ENCODE peak calls at places on chromosome 4, in six cellular contexts. E is K562, A is GM12878, F is tibial nerve, Z is ovary, S is transverse colon. N is an unnamed sample.

GRCh38 chr4:79865253-79865652 is 207.8 kb downstream of the ANTXR2 start:
- DNase-seq in E (no peak), A (no peak), F (no peak), Z (no peak), S (no peak), N (no peak)

GRCh38 chr4:25030283-25031076 is at the start of gene LGI2:
- DNase-seq in E (no peak), A (no peak), F (no peak), Z (peak; percentile 59), S (peak; percentile 13), N (no peak)

GRCh38 chr4:145061325-145061920 is 36.6 kb downstream of the ANAPC10 start:
- DNase-seq in E (peak; percentile 51), A (no peak), F (no peak), Z (no peak), S (no peak), N (no peak)

GRCh38 chr4:56215901-56216300 is 171.4 kb downstream of the AASDH start:
- DNase-seq in E (no peak), A (no peak), F (no peak), Z (no peak), S (peak; percentile 72), N (no peak)

GRCh38 chr4:22483551-22483981 is 32.3 kb downstream of the ADGRA3 start:
- DNase-seq in E (no peak), A (peak; percentile 38), F (no peak), Z (no peak), S (no peak), N (no peak)

GRCh38 chr4:29240641-29241040 is 1479.5 kb upstream of the PCDH7 start:
- DNase-seq in E (no peak), A (no peak), F (no peak), Z (no peak), S (no peak), N (no peak)

GRCh38 chr4:108107116-108107515 is 61.6 kb downstream of the LEF1 start:
- DNase-seq in E (no peak), A (no peak), F (no peak), Z (no peak), S (no peak), N (no peak)

GRCh38 chr4:29336851-29337250 is 1383.3 kb upstream of the PCDH7 start:
- DNase-seq in E (no peak), A (no peak), F (no peak), Z (no peak), S (no peak), N (no peak)

GRCh38 chr4:6222761-6223292 is 22.5 kb upstream of the JAKMIP1 start:
- DNase-seq in E (no peak), A (no peak), F (no peak), Z (no peak), S (no peak), N (no peak)

GRCh38 chr4:23788460-23788859 is 101.4 kb downstream of the PPARGC1A start:
- DNase-seq in E (no peak), A (no peak), F (no peak), Z (no peak), S (no peak), N (no peak)

GRCh38 chr4:11782859-11783258 is 354.2 kb upstream of the HS3ST1 start:
- DNase-seq in E (no peak), A (no peak), F (no peak), Z (no peak), S (no peak), N (no peak)
- H3K9me3 ChIP-seq in E (no peaks in the 10 kb centered on the region), A (no peaks in the 10 kb centered on the region), F (no peaks in the 10 kb centered on the region), Z (no peaks in the 10 kb centered on the region), S (no peaks in the 10 kb centered on the region), N (no peaks in the 10 kb centered on the region)

GRCh38 chr4:85738721-85739120 is 263.8 kb downstream of the ARHGAP24 start:
- DNase-seq in E (no peak), A (no peak), F (no peak), Z (no peak), S (no peak), N (no peak)
- TF ChIP-seq CTCF in E (no peak), A (no peak), F (no peak), Z (no peak), S (no peak), N (no peak)

DNA sequence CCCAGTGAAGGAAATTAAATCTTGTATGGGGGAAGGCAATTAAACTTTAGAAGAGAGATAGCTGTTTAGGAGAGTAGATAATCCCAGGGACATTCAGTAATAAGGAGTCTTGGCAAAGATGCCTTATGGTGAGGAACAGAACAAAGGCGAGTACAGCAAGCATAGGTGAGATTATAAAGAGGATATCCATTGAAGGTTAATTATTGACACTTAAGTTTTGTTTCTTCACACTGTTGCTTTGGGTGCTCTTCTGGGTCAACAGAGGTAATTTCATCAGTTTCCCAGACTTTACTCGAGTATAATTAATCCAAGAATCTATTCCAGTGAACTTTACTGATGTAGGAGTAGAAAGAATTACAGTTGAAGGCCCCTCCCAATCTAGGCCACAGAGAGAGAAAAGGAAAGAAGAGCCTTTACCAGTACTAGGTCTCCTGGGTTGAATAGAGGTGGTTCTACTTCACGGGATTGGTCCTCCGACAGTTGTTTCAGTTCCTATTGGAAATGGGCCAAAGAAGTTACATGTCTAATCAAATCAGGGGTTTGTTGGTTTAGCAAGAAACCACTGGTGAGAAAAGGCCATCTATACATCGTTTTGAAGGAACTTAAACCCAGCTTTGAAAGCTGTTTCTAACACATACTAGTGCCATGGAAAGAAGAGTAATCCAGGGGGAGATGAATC is 27.2 kb downstream of the EPGN start:
- DNase-seq in E (no peak), A (peak; percentile 21), F (no peak), Z (no peak), S (no peak), N (no peak)
- TF ChIP-seq EP300 in E (no peak), A (no peak), F (no peak), Z (no peak), S (no peak), N (no peak)

GRCh38 chr4:146621-147020 is 22.3 kb downstream of the ZNF718 start:
- DNase-seq in E (no peak), A (no peak), F (no peak), Z (no peak), S (no peak), N (no peak)
- H3K9me3 ChIP-seq in E (peaks cover 3% of the 10 kb centered on the region), A (peaks cover 36% of the 10 kb centered on the region), F (peaks cover 93% of the 10 kb centered on the region), Z (peaks cover 39% of the 10 kb centered on the region), S (peaks cover 91% of the 10 kb centered on the region), N (no peaks in the 10 kb centered on the region)

GRCh38 chr4:19888587-19888986 is 363.1 kb upstream of the SLIT2 start:
- DNase-seq in E (no peak), A (no peak), F (no peak), Z (no peak), S (no peak), N (no peak)
- TF ChIP-seq CTCF in E (no peak), A (no peak), F (no peak), Z (no peak), S (no peak), N (no peak)

DNA sequence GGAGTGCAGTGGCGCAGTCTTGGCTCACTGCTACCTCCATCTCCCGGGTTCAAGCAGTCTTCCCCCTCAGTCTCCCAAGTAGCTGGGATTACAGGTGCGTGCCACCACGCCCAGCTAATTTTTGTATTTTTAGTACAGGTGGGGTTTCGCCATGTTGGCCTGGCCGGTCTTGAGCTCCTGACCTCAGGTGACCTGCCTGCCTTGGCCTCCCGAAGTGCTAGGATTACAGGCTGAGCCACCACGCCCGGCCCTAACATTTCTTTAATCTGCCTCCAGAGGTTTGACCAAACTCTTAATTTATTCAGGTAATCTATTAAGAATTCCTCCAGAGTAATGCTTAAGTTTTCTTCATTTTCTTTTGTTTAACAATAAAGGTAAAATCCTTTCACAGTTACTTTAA is 171.0 kb downstream of the RAPGEF2 start:
- DNase-seq in E (no peak), A (no peak), F (no peak), Z (no peak), S (no peak), N (no peak)
- TF ChIP-seq EP300 in E (no peak), A (no peak), F (no peak), Z (no peak), S (no peak), N (no peak)